ENCODE peak calls at places on chromosome 4, in seven cellular contexts. One of them, this sample, is unnamed.

GRCh38 chr4:48939785-48940184 is 33.2 kb upstream of the OCIAD2 start:
- DNase-seq in lower lobe of right lung: no peak
- DNase-seq in SJSA1: peak; percentile 11
- DNase-seq in esophagus squamous epithelium: no peak
- DNase-seq in heart right ventricle: peak; percentile 8
- DNase-seq in CD8-positive, alpha-beta T cell: no peak
- DNase-seq in heart left ventricle: no peak
- DNase-seq in this sample: no peak

GRCh38 chr4:90328558-90328957 is 201.4 kb downstream of the CCSER1 start:
- DNase-seq in heart left ventricle: peak; percentile 46
- DNase-seq in esophagus squamous epithelium: no peak
- DNase-seq in SJSA1: peak; percentile 62
- DNase-seq in CD8-positive, alpha-beta T cell: no peak
- DNase-seq in lower lobe of right lung: peak; percentile 48
- DNase-seq in heart right ventricle: peak; percentile 32
- DNase-seq in this sample: no peak

GRCh38 chr4:54657556-54658313 is at the start of gene KIT:
- DNase-seq in heart left ventricle: peak; percentile 47
- DNase-seq in SJSA1: no peak
- DNase-seq in esophagus squamous epithelium: no peak
- DNase-seq in lower lobe of right lung: peak; percentile 58
- DNase-seq in heart right ventricle: peak; percentile 12
- DNase-seq in CD8-positive, alpha-beta T cell: peak; percentile 39
- DNase-seq in this sample: peak; percentile 72

GRCh38 chr4:40316782-40317635 is 18.1 kb upstream of the CHRNA9 start:
- DNase-seq in CD8-positive, alpha-beta T cell: peak; percentile 62
- DNase-seq in heart left ventricle: peak; percentile 31
- DNase-seq in esophagus squamous epithelium: no peak
- DNase-seq in heart right ventricle: peak; percentile 39
- DNase-seq in SJSA1: peak; percentile 67
- DNase-seq in lower lobe of right lung: no peak
- DNase-seq in this sample: no peak

GRCh38 chr4:139656614-139657486 is 8.8 kb upstream of the MGST2 start:
- DNase-seq in esophagus squamous epithelium: no peak
- DNase-seq in heart left ventricle: peak; percentile 46
- DNase-seq in lower lobe of right lung: peak; percentile 61
- DNase-seq in heart right ventricle: peak; percentile 62
- DNase-seq in SJSA1: peak; percentile 44
- DNase-seq in CD8-positive, alpha-beta T cell: peak; percentile 44
- DNase-seq in this sample: peak; percentile 69

GRCh38 chr4:139234258-139234657 is 45.8 kb downstream of the MGARP start:
- DNase-seq in lower lobe of right lung: no peak
- DNase-seq in CD8-positive, alpha-beta T cell: no peak
- DNase-seq in heart left ventricle: no peak
- DNase-seq in esophagus squamous epithelium: no peak
- DNase-seq in heart right ventricle: no peak
- DNase-seq in SJSA1: no peak
- DNase-seq in this sample: no peak

GRCh38 chr4:98939446-98939845 is 10.5 kb upstream of the EIF4E start:
- DNase-seq in lower lobe of right lung: no peak
- DNase-seq in esophagus squamous epithelium: no peak
- DNase-seq in SJSA1: no peak
- DNase-seq in heart left ventricle: no peak
- DNase-seq in heart right ventricle: no peak
- DNase-seq in CD8-positive, alpha-beta T cell: no peak
- DNase-seq in this sample: no peak

GRCh38 chr4:3745886-3746656 is 20.1 kb upstream of the ADRA2C start:
- DNase-seq in CD8-positive, alpha-beta T cell: no peak
- DNase-seq in SJSA1: no peak
- DNase-seq in esophagus squamous epithelium: no peak
- DNase-seq in heart right ventricle: no peak
- DNase-seq in lower lobe of right lung: no peak
- DNase-seq in heart left ventricle: no peak
- DNase-seq in this sample: no peak

GRCh38 chr4:11402192-11402591 is 26.5 kb downstream of the HS3ST1 start:
- DNase-seq in esophagus squamous epithelium: no peak
- DNase-seq in lower lobe of right lung: no peak
- DNase-seq in CD8-positive, alpha-beta T cell: no peak
- DNase-seq in SJSA1: no peak
- DNase-seq in heart right ventricle: no peak
- DNase-seq in heart left ventricle: no peak
- DNase-seq in this sample: no peak

GRCh38 chr4:82687531-82687930 is 111.1 kb downstream of the SCD5 start:
- DNase-seq in heart right ventricle: no peak
- DNase-seq in esophagus squamous epithelium: no peak
- DNase-seq in lower lobe of right lung: no peak
- DNase-seq in heart left ventricle: no peak
- DNase-seq in CD8-positive, alpha-beta T cell: no peak
- DNase-seq in SJSA1: no peak
- DNase-seq in this sample: no peak

GRCh38 chr4:42750831-42751230 is 93.9 kb upstream of the ATP8A1 start:
- DNase-seq in SJSA1: no peak
- DNase-seq in heart left ventricle: no peak
- DNase-seq in lower lobe of right lung: no peak
- DNase-seq in CD8-positive, alpha-beta T cell: no peak
- DNase-seq in heart right ventricle: no peak
- DNase-seq in esophagus squamous epithelium: no peak
- DNase-seq in this sample: no peak

GRCh38 chr4:73683033-73683432 is 57.3 kb upstream of the CXCL8 start:
- DNase-seq in SJSA1: no peak
- DNase-seq in heart right ventricle: no peak
- DNase-seq in heart left ventricle: no peak
- DNase-seq in CD8-positive, alpha-beta T cell: no peak
- DNase-seq in lower lobe of right lung: no peak
- DNase-seq in esophagus squamous epithelium: no peak
- DNase-seq in this sample: no peak

GRCh38 chr4:173009129-173009823 is 159.3 kb upstream of the GALNT7 start:
- DNase-seq in heart right ventricle: no peak
- DNase-seq in SJSA1: no peak
- DNase-seq in lower lobe of right lung: no peak
- DNase-seq in CD8-positive, alpha-beta T cell: no peak
- DNase-seq in heart left ventricle: no peak
- DNase-seq in esophagus squamous epithelium: no peak
- DNase-seq in this sample: no peak

GRCh38 chr4:168852387-168852786 is 157.7 kb downstream of the CBR4 start:
- DNase-seq in lower lobe of right lung: no peak
- DNase-seq in heart left ventricle: no peak
- DNase-seq in SJSA1: no peak
- DNase-seq in heart right ventricle: no peak
- DNase-seq in CD8-positive, alpha-beta T cell: no peak
- DNase-seq in esophagus squamous epithelium: no peak
- DNase-seq in this sample: no peak

GRCh38 chr4:168850016-168850415 is 160.0 kb downstream of the CBR4 start:
- DNase-seq in CD8-positive, alpha-beta T cell: no peak
- DNase-seq in esophagus squamous epithelium: no peak
- DNase-seq in lower lobe of right lung: no peak
- DNase-seq in heart left ventricle: no peak
- DNase-seq in heart right ventricle: no peak
- DNase-seq in SJSA1: no peak
- DNase-seq in this sample: no peak

GRCh38 chr4:168854216-168854921 is 155.7 kb downstream of the CBR4 start:
- DNase-seq in esophagus squamous epithelium: no peak
- DNase-seq in CD8-positive, alpha-beta T cell: no peak
- DNase-seq in SJSA1: no peak
- DNase-seq in heart right ventricle: peak; percentile 30
- DNase-seq in lower lobe of right lung: no peak
- DNase-seq in heart left ventricle: peak; percentile 47
- DNase-seq in this sample: no peak

GRCh38 chr4:168853770-168854169 is 156.3 kb downstream of the CBR4 start:
- DNase-seq in SJSA1: no peak
- DNase-seq in CD8-positive, alpha-beta T cell: no peak
- DNase-seq in heart left ventricle: no peak
- DNase-seq in esophagus squamous epithelium: no peak
- DNase-seq in lower lobe of right lung: no peak
- DNase-seq in heart right ventricle: no peak
- DNase-seq in this sample: no peak

GRCh38 chr4:168852933-168853713 is 156.9 kb downstream of the CBR4 start:
- DNase-seq in CD8-positive, alpha-beta T cell: no peak
- DNase-seq in esophagus squamous epithelium: no peak
- DNase-seq in SJSA1: no peak
- DNase-seq in lower lobe of right lung: no peak
- DNase-seq in heart right ventricle: no peak
- DNase-seq in heart left ventricle: no peak
- DNase-seq in this sample: no peak
- H3K27ac ChIP-seq in CD8-positive, alpha-beta T cell: no peak overlapping the region
- H3K27ac ChIP-seq in esophagus squamous epithelium: peak overlapping the region; percentile 76
- H3K27ac ChIP-seq in SJSA1: no peak overlapping the region
- H3K27ac ChIP-seq in lower lobe of right lung: peak overlapping the region; percentile 11
- H3K27ac ChIP-seq in heart right ventricle: peak overlapping the region; percentile 67
- H3K27ac ChIP-seq in heart left ventricle: peak overlapping the region; percentile 75
- H3K27ac ChIP-seq in this sample: peak overlapping the region; percentile 98

DNA sequence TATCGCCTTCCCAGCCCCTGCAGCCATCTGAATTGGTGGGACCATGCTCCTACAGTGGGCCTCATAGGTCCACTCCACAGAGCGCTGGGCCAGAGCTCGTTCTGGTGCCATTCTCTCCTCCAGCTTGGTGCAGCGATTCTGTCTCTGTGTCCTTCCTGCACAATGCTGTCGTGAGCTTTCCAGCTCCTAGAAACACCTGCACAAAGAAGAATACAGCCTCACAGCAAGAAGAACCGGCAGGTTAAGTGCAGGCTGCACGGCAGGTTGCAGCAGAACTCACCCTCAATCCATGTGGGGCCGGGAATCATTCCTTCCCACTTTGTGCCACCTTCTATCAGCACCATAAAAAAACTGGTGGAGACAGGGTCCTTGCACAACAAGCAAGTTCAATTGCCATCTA is 101.2 kb upstream of the ENPP6 start:
- DNase-seq in SJSA1: no peak
- DNase-seq in CD8-positive, alpha-beta T cell: no peak
- DNase-seq in lower lobe of right lung: no peak
- DNase-seq in esophagus squamous epithelium: no peak
- DNase-seq in heart right ventricle: no peak
- DNase-seq in heart left ventricle: no peak
- DNase-seq in this sample: no peak
- H3K4me1 ChIP-seq in SJSA1: no peaks in the 10 kb centered on the region
- H3K4me1 ChIP-seq in CD8-positive, alpha-beta T cell: peaks cover 7% of the 10 kb centered on the region
- H3K4me1 ChIP-seq in lower lobe of right lung: no peaks in the 10 kb centered on the region
- H3K4me1 ChIP-seq in esophagus squamous epithelium: no peaks in the 10 kb centered on the region
- H3K4me1 ChIP-seq in heart right ventricle: no peaks in the 10 kb centered on the region
- H3K4me1 ChIP-seq in heart left ventricle: no peaks in the 10 kb centered on the region
- H3K4me1 ChIP-seq in this sample: no peaks in the 10 kb centered on the region

GRCh38 chr4:152380919-152381318 is 155.0 kb downstream of the FBXW7 start:
- DNase-seq in SJSA1: no peak
- DNase-seq in esophagus squamous epithelium: no peak
- DNase-seq in heart right ventricle: no peak
- DNase-seq in heart left ventricle: no peak
- DNase-seq in lower lobe of right lung: no peak
- DNase-seq in CD8-positive, alpha-beta T cell: no peak
- DNase-seq in this sample: no peak

GRCh38 chr4:152382057-152382785 is 153.7 kb downstream of the FBXW7 start:
- DNase-seq in CD8-positive, alpha-beta T cell: no peak
- DNase-seq in heart left ventricle: peak; percentile 22
- DNase-seq in lower lobe of right lung: no peak
- DNase-seq in heart right ventricle: peak; percentile 43
- DNase-seq in esophagus squamous epithelium: no peak
- DNase-seq in SJSA1: no peak
- DNase-seq in this sample: no peak

GRCh38 chr4:152385551-152385950 is 150.3 kb downstream of the FBXW7 start:
- DNase-seq in CD8-positive, alpha-beta T cell: no peak
- DNase-seq in esophagus squamous epithelium: no peak
- DNase-seq in SJSA1: no peak
- DNase-seq in heart right ventricle: no peak
- DNase-seq in lower lobe of right lung: no peak
- DNase-seq in heart left ventricle: no peak
- DNase-seq in this sample: no peak

GRCh38 chr4:152374606-152375285 is 161.1 kb downstream of the FBXW7 start:
- DNase-seq in heart left ventricle: no peak
- DNase-seq in CD8-positive, alpha-beta T cell: no peak
- DNase-seq in esophagus squamous epithelium: no peak
- DNase-seq in SJSA1: no peak
- DNase-seq in heart right ventricle: no peak
- DNase-seq in lower lobe of right lung: no peak
- DNase-seq in this sample: no peak

DNA sequence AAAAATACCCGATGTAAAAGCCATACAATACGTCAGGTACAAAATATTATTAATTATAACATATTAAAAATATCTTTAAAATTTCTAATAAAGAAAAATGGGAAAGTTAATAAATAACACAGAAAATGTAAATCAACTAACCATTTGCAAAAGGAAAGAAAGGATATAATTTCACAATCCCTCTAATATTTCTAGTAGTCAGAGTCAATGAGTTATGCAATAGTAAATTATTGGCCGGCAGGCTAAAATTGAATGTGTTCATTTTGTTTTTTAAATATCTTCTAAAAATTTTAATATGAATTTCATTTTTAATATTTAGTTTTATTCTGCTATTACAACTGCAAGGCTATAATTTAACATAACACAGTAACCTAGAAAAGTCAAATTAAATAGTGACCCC is 155.7 kb downstream of the FBXW7 start:
- DNase-seq in heart left ventricle: no peak
- DNase-seq in heart right ventricle: no peak
- DNase-seq in SJSA1: no peak
- DNase-seq in esophagus squamous epithelium: no peak
- DNase-seq in CD8-positive, alpha-beta T cell: no peak
- DNase-seq in lower lobe of right lung: no peak
- DNase-seq in this sample: no peak
- H3K27ac ChIP-seq in heart left ventricle: peak overlapping the region; percentile 87
- H3K27ac ChIP-seq in heart right ventricle: peak overlapping the region; percentile 70
- H3K27ac ChIP-seq in SJSA1: no peak overlapping the region
- H3K27ac ChIP-seq in esophagus squamous epithelium: no peak overlapping the region
- H3K27ac ChIP-seq in CD8-positive, alpha-beta T cell: no peak overlapping the region
- H3K27ac ChIP-seq in lower lobe of right lung: no peak overlapping the region
- H3K27ac ChIP-seq in this sample: no peak overlapping the region

GRCh38 chr4:127211377-127212268 is 421.1 kb upstream of the INTU start:
- DNase-seq in heart right ventricle: no peak
- DNase-seq in heart left ventricle: no peak
- DNase-seq in lower lobe of right lung: no peak
- DNase-seq in esophagus squamous epithelium: no peak
- DNase-seq in CD8-positive, alpha-beta T cell: no peak
- DNase-seq in SJSA1: no peak
- DNase-seq in this sample: no peak

GRCh38 chr4:127214936-127215335 is 417.8 kb upstream of the INTU start:
- DNase-seq in SJSA1: no peak
- DNase-seq in heart right ventricle: no peak
- DNase-seq in heart left ventricle: no peak
- DNase-seq in esophagus squamous epithelium: no peak
- DNase-seq in lower lobe of right lung: no peak
- DNase-seq in CD8-positive, alpha-beta T cell: no peak
- DNase-seq in this sample: no peak

GRCh38 chr4:127212269-127212580 is 420.5 kb upstream of the INTU start:
- DNase-seq in heart right ventricle: no peak
- DNase-seq in CD8-positive, alpha-beta T cell: no peak
- DNase-seq in heart left ventricle: no peak
- DNase-seq in lower lobe of right lung: no peak
- DNase-seq in esophagus squamous epithelium: no peak
- DNase-seq in SJSA1: no peak
- DNase-seq in this sample: no peak

GRCh38 chr4:127212701-127213100 is 420.1 kb upstream of the INTU start:
- DNase-seq in lower lobe of right lung: no peak
- DNase-seq in heart left ventricle: no peak
- DNase-seq in heart right ventricle: no peak
- DNase-seq in CD8-positive, alpha-beta T cell: no peak
- DNase-seq in SJSA1: no peak
- DNase-seq in esophagus squamous epithelium: no peak
- DNase-seq in this sample: no peak

DNA sequence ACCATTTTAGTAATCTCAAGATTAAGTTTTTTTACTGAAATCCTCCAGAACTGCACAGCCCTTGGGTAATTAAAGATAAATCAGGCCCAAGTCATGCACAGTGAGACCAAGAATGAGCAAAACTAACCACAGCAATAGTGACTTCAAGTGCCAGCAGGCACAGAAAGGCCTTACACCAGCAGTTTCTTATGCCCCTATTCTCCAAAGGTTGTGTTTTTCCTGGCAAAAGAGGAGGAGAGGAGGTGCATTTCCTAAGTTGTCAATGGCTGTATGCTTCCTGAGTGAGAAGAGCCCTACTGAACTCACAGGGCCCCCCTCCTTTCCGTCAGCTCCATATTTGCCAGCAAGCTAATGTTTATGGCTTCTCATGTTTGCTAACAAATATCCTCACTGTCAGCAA is 418.8 kb upstream of the INTU start:
- DNase-seq in lower lobe of right lung: no peak
- DNase-seq in SJSA1: no peak
- DNase-seq in CD8-positive, alpha-beta T cell: no peak
- DNase-seq in heart left ventricle: no peak
- DNase-seq in esophagus squamous epithelium: no peak
- DNase-seq in heart right ventricle: peak; percentile 18
- DNase-seq in this sample: no peak
- H3K4me1 ChIP-seq in lower lobe of right lung: no peaks in the 10 kb centered on the region
- H3K4me1 ChIP-seq in SJSA1: no peaks in the 10 kb centered on the region
- H3K4me1 ChIP-seq in CD8-positive, alpha-beta T cell: no peaks in the 10 kb centered on the region
- H3K4me1 ChIP-seq in heart left ventricle: peaks cover 7% of the 10 kb centered on the region
- H3K4me1 ChIP-seq in esophagus squamous epithelium: peaks cover 12% of the 10 kb centered on the region
- H3K4me1 ChIP-seq in heart right ventricle: peaks cover 14% of the 10 kb centered on the region
- H3K4me1 ChIP-seq in this sample: peaks cover 53% of the 10 kb centered on the region

This sample was measured in tibial artery.